ENCODE peak calls at places on chromosomes 5 and 9, in four cellular contexts. D is lung microvascular endothelial cell, M is cortex of kidney, T is MM.1S. E is an unnamed sample.

GRCh38 chr9:36007309-36007708 is 29.4 kb upstream of the RECK start:
- DNase-seq in D (peak), M (no peak), T (no peak), E (no peak)

GRCh38 chr9:77981332-77981731 is 50.3 kb downstream of the GNAQ start:
- DNase-seq in D (peak), M (no peak), T (peak), E (no peak)

GRCh38 chr5:138824516-138824915 is 50.6 kb downstream of the LRRTM2 start:
- DNase-seq in D (peak), M (no peak), T (no peak), E (no peak)

GRCh38 chr9:133955821-133956411 is 36.2 kb downstream of the VAV2 start:
- DNase-seq in D (peak), M (no peak), T (no peak), E (peak)

GRCh38 chr9:88378317-88378716 is 9.9 kb upstream of the SPIN1 start:
- DNase-seq in D (peak), M (no peak), T (no peak), E (no peak)

GRCh38 chr9:121837113-121838010 is 185.9 kb downstream of the DAB2IP start:
- DNase-seq in D (no peak), M (no peak), T (no peak), E (peak)

GRCh38 chr9:129138476-129139232 is 27.4 kb downstream of the PTPA start:
- DNase-seq in D (peak), M (no peak), T (no peak), E (peak)

GRCh38 chr9:19976226-19976625 is 187.4 kb upstream of the SLC24A2 start:
- DNase-seq in D (peak), M (no peak), T (no peak), E (no peak)

GRCh38 chr5:40052812-40053211 is 626.9 kb upstream of the PTGER4 start:
- DNase-seq in D (peak), M (no peak), T (no peak), E (no peak)

GRCh38 chr5:141850183-141850768 is 27.9 kb downstream of the PCDH1 start:
- DNase-seq in D (no peak), M (no peak), T (no peak), E (peak)

GRCh38 chr5:102931085-102931484 is 176.0 kb downstream of the PAM start:
- DNase-seq in D (no peak), M (no peak), T (no peak), E (no peak)

GRCh38 chr5:33408816-33409215 is 31.9 kb upstream of the TARS1 start:
- DNase-seq in D (no peak), M (no peak), T (no peak), E (no peak)

GRCh38 chr9:96175001-96175400 is 127.0 kb downstream of the HSD17B3 start:
- DNase-seq in D (no peak), M (no peak), T (no peak), E (no peak)

GRCh38 chr5:170429014-170429413 is 39.8 kb upstream of the KCNMB1 start:
- DNase-seq in D (peak), M (no peak), T (no peak), E (no peak)

GRCh38 chr9:106862946-106863740 is at the start of gene ZNF462:
- DNase-seq in D (peak), M (no peak), T (peak), E (peak)

GRCh38 chr5:126251024-126251423 is 172.2 kb upstream of the GRAMD2B start:
- DNase-seq in D (no peak), M (no peak), T (no peak), E (no peak)

GRCh38 chr5:68898961-68899471 is 194.8 kb upstream of the SLC30A5 start:
- DNase-seq in D (peak), M (no peak), T (no peak), E (no peak)

GRCh38 chr5:83632874-83633273 is 87.8 kb downstream of the HAPLN1 start:
- DNase-seq in D (peak), M (no peak), T (no peak), E (no peak)

GRCh38 chr5:115557667-115558387 is 13.3 kb upstream of the FEM1C start:
- DNase-seq in D (peak), M (no peak), T (no peak), E (no peak)

GRCh38 chr5:84378961-84379360 is 5.7 kb downstream of the EDIL3 start:
- DNase-seq in D (no peak), M (no peak), T (no peak), E (no peak)

GRCh38 chr5:167290478-167290877 is 1001.0 kb upstream of the WWC1 start:
- DNase-seq in D (no peak), M (no peak), T (no peak), E (no peak)

GRCh38 chr9:111794837-111795556 is at the start of gene SHOC1:
- DNase-seq in D (no peak), M (no peak), T (no peak), E (no peak)

GRCh38 chr9:96484521-96484931 is 34.6 kb downstream of the HABP4 start:
- DNase-seq in D (no peak), M (no peak), T (peak), E (no peak)

GRCh38 chr5:122019936-122020590 is 58.0 kb downstream of the LOX start:
- DNase-seq in D (peak), M (no peak), T (no peak), E (no peak)

GRCh38 chr5:13188393-13188792 is 756.1 kb downstream of the DNAH5 start:
- DNase-seq in D (no peak), M (no peak), T (no peak), E (no peak)

GRCh38 chr9:78592866-78593265 is 295.9 kb downstream of the PSAT1 start:
- DNase-seq in D (no peak), M (no peak), T (no peak), E (no peak)

GRCh38 chr5:151691706-151692105 is 5.0 kb upstream of the SPARC start:
- DNase-seq in D (no peak), M (no peak), T (no peak), E (no peak)